ENCODE peak calls at places on chromosomes 4 and X, in six cellular contexts. E is mesenchymal stem cell, W is IMR-90, C is trophoblast cell, T is mesendoderm, A is neuronal stem cell. S is an unnamed sample.
A peak's percentile ranks its signal among the peaks of the same experiment; 100 is the strongest.

GRCh38 chr4:168509786-168510185 is 12.9 kb downstream of the PALLD start:
- DNase-seq in E (peak; percentile 87), W (peak; percentile 92), C (peak; percentile 46), T (no peak), A (no peak), S (no peak)

GRCh38 chr4:180993179-180993841 is 1249.9 kb upstream of the TENM3 start:
- DNase-seq in E (no peak), W (no peak), C (no peak), T (peak; percentile 25), A (no peak), S (no peak)

GRCh38 chrX:100995469-100995868 is 26.0 kb downstream of the ARL13A start:
- DNase-seq in E (peak; percentile 84), W (peak; percentile 93), C (peak; percentile 51), T (no peak), A (no peak), S (no peak)

GRCh38 chr4:39134674-39135073 is 47.7 kb upstream of the WDR19 start:
- DNase-seq in E (no peak), W (peak; percentile 1), C (no peak), T (no peak), A (no peak), S (no peak)

GRCh38 chrX:68660746-68661145 is 13.3 kb downstream of the STARD8 start:
- DNase-seq in E (no peak), W (no peak), C (no peak), T (no peak), A (no peak), S (no peak)

GRCh38 chr4:38424171-38424871 is 239.7 kb upstream of the KLF3 start:
- DNase-seq in E (no peak), W (no peak), C (no peak), T (peak; percentile 55), A (peak; percentile 63), S (peak; percentile 71)

GRCh38 chr4:120940547-120940946 is 18.0 kb upstream of the PRDM5 start:
- DNase-seq in E (no peak), W (no peak), C (no peak), T (no peak), A (no peak), S (no peak)

GRCh38 chrX:73615022-73615421 is 52.0 kb downstream of the CHIC1 start:
- DNase-seq in E (no peak), W (no peak), C (no peak), T (no peak), A (no peak), S (no peak)

GRCh38 chr4:22686156-22686555 is 6.6 kb upstream of the GBA3 start:
- DNase-seq in E (no peak), W (no peak), C (no peak), T (no peak), A (no peak), S (no peak)

GRCh38 chrX:45191383-45191782 is 9.3 kb downstream of the DIPK2B start:
- DNase-seq in E (no peak), W (no peak), C (no peak), T (no peak), A (no peak), S (no peak)

GRCh38 chr4:108512615-108513505 is 107.5 kb upstream of the RPL34 start:
- DNase-seq in E (peak; percentile 66), W (peak; percentile 66), C (peak; percentile 10), T (peak; percentile 78), A (peak; percentile 44), S (peak; percentile 62)

GRCh38 chr4:8524595-8525382 is 55.4 kb upstream of the GPR78 start:
- DNase-seq in E (no peak), W (no peak), C (peak; percentile 69), T (no peak), A (no peak), S (no peak)

GRCh38 chr4:113758361-113758760 is 3.2 kb downstream of the CAMK2D start:
- DNase-seq in E (peak; percentile 26), W (peak; percentile 81), C (no peak), T (no peak), A (no peak), S (no peak)

GRCh38 chr4:155768370-155768769 is 9.5 kb downstream of the GUCY1B1 start:
- DNase-seq in E (no peak), W (no peak), C (no peak), T (no peak), A (no peak), S (no peak)

GRCh38 chrX:130186645-130187044 is 14.9 kb downstream of the RAB33A start:
- DNase-seq in E (no peak), W (no peak), C (no peak), T (no peak), A (no peak), S (no peak)

GRCh38 chr4:26789208-26789607 is 71.4 kb upstream of the STIM2 start:
- DNase-seq in E (no peak), W (no peak), C (no peak), T (no peak), A (no peak), S (no peak)

GRCh38 chrX:119410027-119410819 is 11.1 kb downstream of the SLC25A43 start:
- DNase-seq in E (peak; percentile 51), W (peak; percentile 69), C (peak; percentile 75), T (peak; percentile 38), A (no peak), S (no peak)

GRCh38 chr4:15702941-15703403 is at the start of gene BST1:
- DNase-seq in E (no peak), W (peak; percentile 50), C (peak; percentile 55), T (no peak), A (no peak), S (peak; percentile 55)

GRCh38 chr4:149344436-149344835 is 471.2 kb downstream of the IQCM start:
- DNase-seq in E (peak; percentile 47), W (peak; percentile 34), C (peak; percentile 8), T (no peak), A (no peak), S (no peak)

GRCh38 chr4:114599231-114600065 is 841 bp downstream of the UGT8 start:
- DNase-seq in E (peak; percentile 11), W (no peak), C (no peak), T (peak; percentile 71), A (peak; percentile 30), S (peak; percentile 60)

GRCh38 chr4:150010525-150011126 is 67.6 kb upstream of the DCLK2 start:
- DNase-seq in E (peak; percentile 68), W (peak; percentile 72), C (peak; percentile 78), T (peak; percentile 82), A (peak; percentile 30), S (peak; percentile 43)

GRCh38 chrX:7316887-7317286 is 168.9 kb upstream of the PUDP start:
- DNase-seq in E (peak; percentile 32), W (peak; percentile 57), C (peak; percentile 80), T (no peak), A (no peak), S (no peak)

GRCh38 chrX:11197671-11198070 is 86.5 kb downstream of the HCCS start:
- DNase-seq in E (no peak), W (no peak), C (no peak), T (no peak), A (no peak), S (no peak)

GRCh38 chr4:30434656-30435055 is 285.5 kb upstream of the PCDH7 start:
- DNase-seq in E (no peak), W (no peak), C (no peak), T (no peak), A (no peak), S (no peak)

GRCh38 chrX:80181079-80181478 is 166.5 kb downstream of the TBX22 start:
- DNase-seq in E (no peak), W (no peak), C (no peak), T (peak; percentile 39), A (no peak), S (peak; percentile 31)

GRCh38 chrX:104270916-104271512 is 16.3 kb upstream of the ESX1 start:
- DNase-seq in E (peak; percentile 19), W (peak; percentile 22), C (peak; percentile 59), T (peak; percentile 59), A (peak; percentile 45), S (peak; percentile 53)

GRCh38 chr4:88672987-88673386 is 24.6 kb downstream of the NAP1L5 start:
- DNase-seq in E (peak; percentile 47), W (peak; percentile 48), C (peak; percentile 54), T (peak; percentile 60), A (no peak), S (peak; percentile 44)

DNA sequence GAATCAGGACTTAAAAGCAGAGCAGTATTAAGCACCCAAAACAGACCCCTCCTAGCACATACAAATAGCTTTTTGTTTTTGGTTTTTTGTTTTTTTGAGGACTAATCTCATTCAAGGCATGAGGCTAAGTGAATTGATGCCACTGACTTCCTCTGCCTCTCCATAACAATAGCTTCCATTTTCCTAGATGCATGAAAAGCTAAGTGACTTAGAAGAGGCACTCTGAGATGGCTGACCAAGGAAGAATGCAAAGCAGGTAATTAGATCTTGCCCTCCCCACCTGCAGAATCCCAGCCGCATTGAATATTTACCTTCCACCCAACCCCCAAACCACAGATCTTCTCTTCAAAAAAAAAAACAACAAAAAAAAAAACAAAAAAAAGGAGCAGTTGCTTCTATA is 7.4 kb upstream of the KDR start:
- DNase-seq in E (no peak), W (no peak), C (no peak), T (peak; percentile 54), A (no peak), S (peak; percentile 76)
- H2BK5ac ChIP-seq in E (no peak overlapping the region), W (no peak overlapping the region), C (no peak overlapping the region), T (no peak overlapping the region), A (no peak overlapping the region), S (no peak overlapping the region)

GRCh38 chr4:105057370-105058096 is 89.1 kb upstream of the TET2 start:
- DNase-seq in E (peak; percentile 3), W (no peak), C (peak; percentile 31), T (no peak), A (no peak), S (no peak)

GRCh38 chr4:105061136-105061696 is 85.5 kb upstream of the TET2 start:
- DNase-seq in E (no peak), W (peak; percentile 5), C (peak; percentile 33), T (peak; percentile 78), A (peak; percentile 20), S (peak; percentile 32)

GRCh38 chr4:105060628-105061027 is 86.0 kb upstream of the TET2 start:
- DNase-seq in E (no peak), W (peak; percentile 31), C (peak; percentile 27), T (peak; percentile 12), A (no peak), S (no peak)

GRCh38 chr4:105059337-105059736 is 87.3 kb upstream of the TET2 start:
- DNase-seq in E (no peak), W (no peak), C (peak; percentile 19), T (no peak), A (no peak), S (no peak)

GRCh38 chr4:105058177-105058812 is 88.4 kb upstream of the TET2 start:
- DNase-seq in E (peak; percentile 6), W (peak; percentile 75), C (peak; percentile 78), T (no peak), A (no peak), S (no peak)
- H3K9ac ChIP-seq in E (no peak overlapping the region), W (no peak overlapping the region), C (no peak overlapping the region), T (no peak overlapping the region), A (no peak overlapping the region), S (no peak overlapping the region)

GRCh38 chr4:185840201-185840600 is 28.2 kb upstream of the SORBS2 start:
- DNase-seq in E (peak; percentile 29), W (peak; percentile 33), C (peak; percentile 24), T (no peak), A (no peak), S (no peak)
- H2BK120ac ChIP-seq in E (no peak overlapping the region), W (peak overlapping the region; percentile 93), C (peak overlapping the region; percentile 99), T (no peak overlapping the region), A (no peak overlapping the region), S (no peak overlapping the region)

GRCh38 chr4:138689182-138689546 is 326.4 kb upstream of the NOCT start:
- DNase-seq in E (no peak), W (peak; percentile 50), C (no peak), T (no peak), A (no peak), S (no peak)
- H2BK5ac ChIP-seq in E (no peak overlapping the region), W (no peak overlapping the region), C (no peak overlapping the region), T (no peak overlapping the region), A (no peak overlapping the region), S (no peak overlapping the region)

GRCh38 chr4:52861171-52861873 is 795 bp upstream of the RASL11B start:
- DNase-seq in E (no peak), W (no peak), C (no peak), T (peak; percentile 59), A (no peak), S (no peak)
- H3K9ac ChIP-seq in E (peak overlapping the region; percentile 63), W (peak overlapping the region; percentile 58), C (peak overlapping the region; percentile 91), T (peak overlapping the region; percentile 84), A (peak overlapping the region; percentile 94), S (peak overlapping the region; percentile 17)

S was measured in H9.